ENCODE peak calls at places on chromosomes 2 and 18, in four cellular contexts. One of them, this sample, is unnamed.

GRCh38 chr2:187654535-187654934 is 100.3 kb upstream of the TFPI start:
- DNase-seq in HepG2: no peak
- DNase-seq in HCT116: no peak
- DNase-seq in K562: peak; percentile 30
- DNase-seq in this sample: no peak

GRCh38 chr2:39919511-39920317 is 140.7 kb upstream of the THUMPD2 start:
- DNase-seq in HepG2: no peak
- DNase-seq in HCT116: no peak
- DNase-seq in K562: no peak
- DNase-seq in this sample: no peak

GRCh38 chr2:182300603-182301002 is 126.2 kb downstream of the PDE1A start:
- DNase-seq in HepG2: no peak
- DNase-seq in HCT116: no peak
- DNase-seq in K562: no peak
- DNase-seq in this sample: no peak

GRCh38 chr2:64319930-64320329 is 134.0 kb upstream of the LGALSL start:
- DNase-seq in HepG2: no peak
- DNase-seq in HCT116: no peak
- DNase-seq in K562: no peak
- DNase-seq in this sample: no peak

GRCh38 chr2:164803772-164804466 is 37.7 kb downstream of the COBLL1 start:
- DNase-seq in HepG2: no peak
- DNase-seq in HCT116: no peak
- DNase-seq in K562: peak; percentile 30
- DNase-seq in this sample: no peak

GRCh38 chr2:26615336-26616031 is 25.7 kb downstream of the CIB4 start:
- DNase-seq in HepG2: no peak
- DNase-seq in HCT116: peak; percentile 29
- DNase-seq in K562: peak; percentile 13
- DNase-seq in this sample: no peak

GRCh38 chr18:74929110-74929509 is 279.8 kb downstream of the PTGR3 start:
- DNase-seq in HepG2: no peak
- DNase-seq in HCT116: no peak
- DNase-seq in K562: no peak
- DNase-seq in this sample: no peak

GRCh38 chr2:29071032-29071975 is 3.0 kb downstream of the PCARE start:
- DNase-seq in HepG2: no peak
- DNase-seq in HCT116: no peak
- DNase-seq in K562: no peak
- DNase-seq in this sample: no peak

GRCh38 chr2:216149741-216150140 is 40.6 kb downstream of the XRCC5 start:
- DNase-seq in HepG2: no peak
- DNase-seq in HCT116: no peak
- DNase-seq in K562: no peak
- DNase-seq in this sample: no peak

GRCh38 chr2:118830121-118830520 is 17.3 kb downstream of the EN1 start:
- DNase-seq in HepG2: no peak
- DNase-seq in HCT116: no peak
- DNase-seq in K562: no peak
- DNase-seq in this sample: no peak

GRCh38 chr2:213104089-213104902 is 47.1 kb downstream of the IKZF2 start:
- DNase-seq in HepG2: no peak
- DNase-seq in HCT116: no peak
- DNase-seq in K562: no peak
- DNase-seq in this sample: no peak

GRCh38 chr2:71667256-71668182 is 214.2 kb downstream of the DYSF start:
- DNase-seq in HepG2: no peak
- DNase-seq in HCT116: no peak
- DNase-seq in K562: no peak
- DNase-seq in this sample: no peak

GRCh38 chr18:28178720-28179119 is 1.8 kb upstream of the CDH2 start:
- DNase-seq in HepG2: no peak
- DNase-seq in HCT116: no peak
- DNase-seq in K562: no peak
- DNase-seq in this sample: no peak

GRCh38 chr2:217105733-217106649 is 246.1 kb upstream of the TNP1 start:
- DNase-seq in HepG2: no peak
- DNase-seq in HCT116: peak; percentile 80
- DNase-seq in K562: peak; percentile 73
- DNase-seq in this sample: peak; percentile 2

GRCh38 chr18:58496937-58497336 is 132.0 kb downstream of the ALPK2 start:
- DNase-seq in HepG2: peak; percentile 58
- DNase-seq in HCT116: peak; percentile 10
- DNase-seq in K562: peak; percentile 10
- DNase-seq in this sample: no peak

GRCh38 chr2:242017086-242017485 is 147.6 kb downstream of the RTP5 start:
- DNase-seq in HepG2: no peak
- DNase-seq in HCT116: no peak
- DNase-seq in K562: no peak
- DNase-seq in this sample: no peak

GRCh38 chr18:46555724-46556123 is 101.3 kb downstream of the LOXHD1 start:
- DNase-seq in HepG2: peak; percentile 38
- DNase-seq in HCT116: peak; percentile 32
- DNase-seq in K562: peak; percentile 60
- DNase-seq in this sample: no peak

GRCh38 chr2:132496566-132496965 is 80.0 kb downstream of the GPR39 start:
- DNase-seq in HepG2: no peak
- DNase-seq in HCT116: no peak
- DNase-seq in K562: no peak
- DNase-seq in this sample: no peak
- H3K27ac ChIP-seq in HepG2: no peak overlapping the region
- H3K27ac ChIP-seq in HCT116: no peak overlapping the region
- H3K27ac ChIP-seq in K562: no peak overlapping the region
- H3K27ac ChIP-seq in this sample: no peak overlapping the region

GRCh38 chr2:101777337-101777736 is 79.8 kb downstream of the MAP4K4 start:
- DNase-seq in HepG2: no peak
- DNase-seq in HCT116: no peak
- DNase-seq in K562: no peak
- DNase-seq in this sample: no peak

GRCh38 chr2:101778102-101778501 is 80.6 kb downstream of the MAP4K4 start:
- DNase-seq in HepG2: no peak
- DNase-seq in HCT116: no peak
- DNase-seq in K562: no peak
- DNase-seq in this sample: no peak

GRCh38 chr2:101775636-101776035 is 78.1 kb downstream of the MAP4K4 start:
- DNase-seq in HepG2: no peak
- DNase-seq in HCT116: no peak
- DNase-seq in K562: no peak
- DNase-seq in this sample: no peak

GRCh38 chr2:101775092-101775491 is 77.6 kb downstream of the MAP4K4 start:
- DNase-seq in HepG2: no peak
- DNase-seq in HCT116: no peak
- DNase-seq in K562: no peak
- DNase-seq in this sample: no peak

GRCh38 chr2:101776172-101777043 is 78.9 kb downstream of the MAP4K4 start:
- DNase-seq in HepG2: peak; percentile 30
- DNase-seq in HCT116: no peak
- DNase-seq in K562: peak; percentile 62
- DNase-seq in this sample: no peak
- TF ChIP-seq TCF7L2 in HepG2: no peak
- TF ChIP-seq TCF7L2 in HCT116: no peak
- TF ChIP-seq TCF7L2 in K562: no peak
- TF ChIP-seq TCF7L2 in this sample: no peak

GRCh38 chr18:13266208-13267100 is 47.9 kb downstream of the LDLRAD4 start:
- DNase-seq in HepG2: no peak
- DNase-seq in HCT116: no peak
- DNase-seq in K562: no peak
- DNase-seq in this sample: no peak

GRCh38 chr18:13265901-13266207 is 47.3 kb downstream of the LDLRAD4 start:
- DNase-seq in HepG2: no peak
- DNase-seq in HCT116: no peak
- DNase-seq in K562: no peak
- DNase-seq in this sample: no peak

GRCh38 chr18:13262839-13263691 is 44.5 kb downstream of the LDLRAD4 start:
- DNase-seq in HepG2: no peak
- DNase-seq in HCT116: no peak
- DNase-seq in K562: no peak
- DNase-seq in this sample: no peak

GRCh38 chr18:13264091-13264777 is 45.7 kb downstream of the LDLRAD4 start:
- DNase-seq in HepG2: no peak
- DNase-seq in HCT116: no peak
- DNase-seq in K562: no peak
- DNase-seq in this sample: no peak

GRCh38 chr18:13264986-13265900 is 46.7 kb downstream of the LDLRAD4 start:
- DNase-seq in HepG2: no peak
- DNase-seq in HCT116: no peak
- DNase-seq in K562: no peak
- DNase-seq in this sample: no peak
- H3K27ac ChIP-seq in HepG2: no peak overlapping the region
- H3K27ac ChIP-seq in HCT116: no peak overlapping the region
- H3K27ac ChIP-seq in K562: no peak overlapping the region
- H3K27ac ChIP-seq in this sample: no peak overlapping the region

DNA sequence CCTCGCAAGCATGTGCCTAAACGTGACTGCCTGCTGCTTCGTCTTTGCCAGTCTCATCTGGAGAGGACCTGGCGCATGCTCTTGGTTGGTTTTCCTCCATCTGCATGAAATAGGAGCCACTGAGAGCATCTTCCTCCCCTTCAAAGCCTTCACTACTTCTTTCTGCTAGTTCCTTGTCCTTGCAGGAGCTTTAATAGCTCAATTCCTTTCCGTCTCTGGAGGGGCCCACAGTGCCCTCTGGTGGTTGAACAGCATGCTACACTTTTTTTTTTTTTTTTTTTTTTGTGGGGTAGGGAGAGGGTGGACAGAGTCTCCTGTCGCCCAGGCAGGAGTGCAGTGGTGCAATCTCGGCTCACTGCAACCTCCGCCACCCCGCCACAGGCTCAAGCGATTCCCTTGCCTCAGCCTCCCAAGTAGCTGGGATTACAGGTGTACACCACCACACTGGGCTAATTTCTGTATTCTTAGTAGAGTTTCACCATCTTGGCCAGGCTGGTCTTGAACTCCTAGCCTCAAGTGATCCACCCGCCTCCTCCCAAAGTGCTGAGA is 59.6 kb downstream of the SP110 start:
- DNase-seq in HepG2: peak; percentile 37
- DNase-seq in HCT116: peak; percentile 26
- DNase-seq in K562: peak; percentile 37
- DNase-seq in this sample: peak; percentile 46
- TF ChIP-seq TCF7L2 in HepG2: no peak
- TF ChIP-seq TCF7L2 in HCT116: no peak
- TF ChIP-seq TCF7L2 in K562: no peak
- TF ChIP-seq TCF7L2 in this sample: no peak

GRCh38 chr2:233081731-233082221 is 21.6 kb downstream of the INPP5D start:
- DNase-seq in HepG2: no peak
- DNase-seq in HCT116: no peak
- DNase-seq in K562: no peak
- DNase-seq in this sample: no peak
- H3K27ac ChIP-seq in HepG2: no peak overlapping the region
- H3K27ac ChIP-seq in HCT116: no peak overlapping the region
- H3K27ac ChIP-seq in K562: no peak overlapping the region
- H3K27ac ChIP-seq in this sample: no peak overlapping the region

GRCh38 chr2:121376851-121377250 is 91.8 kb upstream of the TFCP2L1 start:
- DNase-seq in HepG2: no peak
- DNase-seq in HCT116: no peak
- DNase-seq in K562: no peak
- DNase-seq in this sample: no peak

GRCh38 chr2:121382744-121383143 is 97.7 kb upstream of the TFCP2L1 start:
- DNase-seq in HepG2: no peak
- DNase-seq in HCT116: no peak
- DNase-seq in K562: no peak
- DNase-seq in this sample: no peak

GRCh38 chr2:121372756-121373353 is 87.9 kb upstream of the TFCP2L1 start:
- DNase-seq in HepG2: no peak
- DNase-seq in HCT116: no peak
- DNase-seq in K562: no peak
- DNase-seq in this sample: no peak

GRCh38 chr2:121375621-121376159 is 90.7 kb upstream of the TFCP2L1 start:
- DNase-seq in HepG2: no peak
- DNase-seq in HCT116: no peak
- DNase-seq in K562: no peak
- DNase-seq in this sample: no peak

DNA sequence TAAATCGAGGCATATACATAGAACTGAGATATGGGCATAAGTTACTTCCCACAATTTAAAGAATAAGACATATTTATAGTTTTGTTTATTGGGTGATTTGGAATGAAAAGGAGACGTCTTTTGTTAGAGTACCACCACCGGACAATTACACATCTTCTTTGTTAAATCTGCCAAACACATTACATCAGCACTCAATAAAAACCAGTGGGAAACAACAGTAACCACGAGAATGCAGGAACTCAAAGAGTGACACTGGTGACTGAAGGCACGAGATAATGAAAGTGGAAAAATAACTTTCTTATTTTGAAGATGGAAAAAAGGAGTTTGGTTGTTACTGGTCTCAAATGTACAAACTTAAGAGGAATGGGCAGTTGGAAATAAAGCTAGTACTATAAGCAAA is 92.7 kb upstream of the TFCP2L1 start:
- DNase-seq in HepG2: no peak
- DNase-seq in HCT116: no peak
- DNase-seq in K562: no peak
- DNase-seq in this sample: no peak
- TF ChIP-seq TCF7L2 in HepG2: no peak
- TF ChIP-seq TCF7L2 in HCT116: no peak
- TF ChIP-seq TCF7L2 in K562: no peak
- TF ChIP-seq TCF7L2 in this sample: no peak